ENCODE peak calls at places on chromosomes 16 and 17, in ten cellular contexts. A is WERI-Rb-1, K is astrocyte of the cerebellum, P is heart left ventricle, L is mammary epithelial cell, B is A549, N is sigmoid colon, D is heart right ventricle, E is fibroblast of lung, G is pancreas. M is an unnamed sample.

GRCh38 chr16:31427441-31428276 is 501 bp downstream of the COX6A2 start:
- DNase-seq in L (no peak), N (peak; percentile 74), B (no peak), P (peak; percentile 54), G (peak; percentile 78), E (peak; percentile 28), D (peak; percentile 79), K (no peak), A (no peak), M (peak; percentile 43)

GRCh38 chr16:76428858-76429257 is 151.7 kb downstream of the CNTNAP4 start:
- DNase-seq in L (peak; percentile 2), K (no peak), D (no peak), N (no peak), E (no peak), A (no peak), P (no peak), G (no peak), B (no peak), M (peak; percentile 1)

GRCh38 chr16:76182092-76182635 is 95.0 kb upstream of the CNTNAP4 start:
- DNase-seq in N (no peak), K (no peak), E (no peak), P (no peak), L (no peak), B (no peak), A (no peak), G (no peak), D (no peak), M (peak; percentile 10)

GRCh38 chr17:50149425-50150353 is 788 bp downstream of the PPP1R9B start:
- DNase-seq in D (peak; percentile 76), L (peak; percentile 69), K (no peak), A (peak; percentile 61), P (peak; percentile 66), G (peak; percentile 70), B (no peak), E (peak; percentile 49), N (peak; percentile 80), M (peak; percentile 52)

GRCh38 chr17:61002316-61002736 is 324.7 kb downstream of the BCAS3 start:
- DNase-seq in N (no peak), A (no peak), B (peak; percentile 7), E (peak; percentile 89), G (no peak), P (no peak), L (peak; percentile 12), K (peak; percentile 44), D (no peak), M (peak; percentile 65)

GRCh38 chr16:9012848-9013507 is 49.3 kb upstream of the USP7 start:
- DNase-seq in A (peak; percentile 85), D (peak; percentile 25), N (no peak), E (peak; percentile 5), L (no peak), B (no peak), G (no peak), P (no peak), K (no peak), M (no peak)

GRCh38 chr17:76492250-76492988 is 8.8 kb downstream of the RHBDF2 start:
- DNase-seq in B (no peak), D (peak; percentile 28), G (no peak), A (no peak), P (no peak), K (no peak), E (no peak), L (no peak), N (no peak), M (no peak)

GRCh38 chr16:79171504-79172240 is 428.9 kb downstream of the MAF start:
- DNase-seq in L (no peak), B (no peak), N (no peak), D (no peak), G (no peak), K (no peak), A (no peak), P (no peak), E (no peak), M (no peak)

GRCh38 chr16:88681709-88682451 is 4.4 kb downstream of the SNAI3 start:
- DNase-seq in G (no peak), A (no peak), N (no peak), P (peak; percentile 51), E (no peak), B (no peak), L (no peak), D (peak; percentile 26), K (no peak), M (no peak)

GRCh38 chr16:88681084-88681680 is 5.1 kb downstream of the SNAI3 start:
- DNase-seq in N (no peak), A (no peak), B (peak; percentile 59), K (no peak), L (peak; percentile 14), D (no peak), P (no peak), E (no peak), G (peak; percentile 40), M (no peak)

GRCh38 chr16:88678224-88678979 is 7.9 kb downstream of the SNAI3 start:
- DNase-seq in P (no peak), L (no peak), E (no peak), A (no peak), G (no peak), K (no peak), B (no peak), N (no peak), D (no peak), M (no peak)

GRCh38 chr16:88677721-88678120 is 8.6 kb downstream of the SNAI3 start:
- DNase-seq in K (no peak), A (no peak), D (no peak), B (no peak), P (no peak), E (no peak), N (no peak), L (no peak), G (no peak), M (no peak)

DNA sequence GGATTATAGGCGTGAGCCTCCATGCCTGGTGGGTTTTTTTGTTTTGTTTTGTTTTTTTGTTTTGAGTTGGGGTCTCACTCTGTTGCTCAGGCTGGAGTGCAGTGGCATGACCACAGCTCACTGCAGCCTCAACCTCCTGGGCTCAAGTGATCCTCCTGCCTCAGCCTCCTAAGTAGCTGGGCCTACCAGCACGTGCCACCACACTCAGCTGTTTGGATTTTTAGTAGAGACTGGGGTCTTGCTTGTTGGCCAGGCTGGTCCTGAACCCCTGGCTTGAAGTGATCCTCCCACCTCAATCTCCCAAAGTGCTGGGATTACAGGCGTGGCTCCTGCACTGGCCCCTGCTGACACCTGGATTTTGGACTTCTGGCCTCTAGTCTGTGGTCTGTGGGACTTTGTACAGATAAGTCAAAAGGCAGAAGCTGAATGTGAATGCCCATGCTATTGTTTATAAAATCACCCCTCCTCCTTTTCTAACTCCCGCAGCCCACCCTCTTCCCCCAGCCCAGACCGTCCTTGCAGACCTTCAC is 5.7 kb downstream of the SNAI3 start:
- DNase-seq in P (no peak), B (no peak), A (no peak), G (no peak), N (no peak), D (no peak), K (no peak), L (no peak), E (no peak), M (no peak)
- H3K4me3 ChIP-seq in P (no peak overlapping the region), B (no peak overlapping the region), A (no peak overlapping the region), G (no peak overlapping the region), N (no peak overlapping the region), D (no peak overlapping the region), K (no peak overlapping the region), L (no peak overlapping the region), E (no peak overlapping the region), M (no peak overlapping the region)

GRCh38 chr17:6797718-6798351 is 21.8 kb downstream of the FBXO39 start:
- DNase-seq in K (no peak), D (no peak), B (no peak), E (no peak), P (no peak), N (no peak), G (no peak), A (no peak), L (peak; percentile 32), M (peak; percentile 35)

GRCh38 chr17:6796017-6796886 is 20.2 kb downstream of the FBXO39 start:
- DNase-seq in G (no peak), A (no peak), D (no peak), L (peak; percentile 32), N (no peak), K (no peak), E (no peak), P (no peak), B (no peak), M (no peak)

GRCh38 chr17:6799738-6800137 is 23.7 kb downstream of the FBXO39 start:
- DNase-seq in L (no peak), D (no peak), B (no peak), N (no peak), P (no peak), G (no peak), E (no peak), K (no peak), A (no peak), M (no peak)

GRCh38 chr17:6796887-6797490 is 21.0 kb downstream of the FBXO39 start:
- DNase-seq in P (no peak), G (no peak), A (no peak), K (no peak), L (peak; percentile 94), B (no peak), N (no peak), D (no peak), E (no peak), M (peak; percentile 78)

GRCh38 chr17:6800422-6801027 is 24.5 kb downstream of the FBXO39 start:
- DNase-seq in P (no peak), K (no peak), B (no peak), E (no peak), N (no peak), A (no peak), D (no peak), L (no peak), G (no peak), M (no peak)
- TF ChIP-seq CTCF in P (no peak), K (no peak), B (no peak), E (no peak), N (no peak), A (no peak), D (no peak), L (peak; percentile 53), G (no peak), M (no peak)

GRCh38 chr16:13307255-13307654 is 405.9 kb downstream of the SHISA9 start:
- DNase-seq in P (no peak), D (no peak), L (peak; percentile 96), N (no peak), E (no peak), B (no peak), A (no peak), G (no peak), K (peak; percentile 99), M (peak; percentile 89)
- H3K4me3 ChIP-seq in P (no peak overlapping the region), D (no peak overlapping the region), L (no peak overlapping the region), N (no peak overlapping the region), E (no peak overlapping the region), B (no peak overlapping the region), A (no peak overlapping the region), G (no peak overlapping the region), K (no peak overlapping the region), M (no peak overlapping the region)

DNA sequence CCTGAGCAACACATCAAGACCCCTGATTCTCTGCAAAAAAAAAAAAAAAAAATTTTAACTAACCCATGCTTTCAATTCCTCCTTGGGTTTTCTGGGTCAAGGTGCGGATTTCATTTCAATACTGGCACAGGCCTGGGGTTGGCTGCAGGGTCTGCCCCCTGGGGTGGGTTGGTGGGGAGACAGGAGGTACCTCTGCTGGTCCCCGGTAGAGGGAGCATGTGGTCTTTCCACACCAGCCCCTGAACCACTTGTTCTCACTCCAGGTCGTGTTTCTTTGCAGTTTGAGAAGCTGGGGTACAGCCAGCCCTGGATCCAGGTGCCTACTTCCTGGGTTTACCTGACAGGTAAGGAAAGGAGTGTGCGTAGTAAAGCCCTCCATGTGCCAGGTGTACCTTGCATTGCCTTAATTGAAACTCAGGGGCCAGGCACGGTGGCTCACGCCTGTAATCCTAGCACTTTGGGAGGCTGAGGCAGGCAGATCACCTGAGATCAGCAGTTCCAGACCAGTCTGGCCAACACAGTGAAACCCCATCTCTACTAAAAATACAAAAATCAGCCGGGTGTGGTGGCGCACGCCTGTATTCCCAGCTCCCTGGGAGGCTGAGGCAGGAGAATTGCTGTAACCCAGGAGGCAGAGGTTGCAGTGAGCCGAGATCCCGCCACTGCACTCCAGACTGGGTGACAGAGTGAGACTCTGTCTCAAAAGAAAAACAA is 21.8 kb downstream of the SDR42E2 start:
- DNase-seq in E (no peak), L (no peak), K (no peak), B (no peak), N (no peak), G (no peak), A (no peak), P (no peak), D (no peak), M (no peak)
- TF ChIP-seq CTCF in E (peak; percentile 32), L (peak; percentile 23), K (peak; percentile 37), B (peak; percentile 8), N (no peak), G (no peak), A (peak; percentile 77), P (no peak), D (no peak), M (peak; percentile 21)

M was measured in fibroblast of mammary gland.